ENCODE peak calls at places on chromosomes 4 and X, in five cellular contexts. One of them, this sample, is unnamed.

GRCh38 chr4:3679851-3680311 is 86.3 kb upstream of the ADRA2C start:
- DNase-seq in left lung: no peak
- DNase-seq in uterus: peak
- DNase-seq in mammary epithelial cell: no peak
- DNase-seq in hepatocyte: no peak
- DNase-seq in this sample: no peak

GRCh38 chrX:18426004-18426320 is 554 bp downstream of the CDKL5 start:
- DNase-seq in hepatocyte: no peak
- DNase-seq in uterus: no peak
- DNase-seq in mammary epithelial cell: no peak
- DNase-seq in left lung: no peak
- DNase-seq in this sample: no peak

GRCh38 chr4:143355540-143356217 is 19.0 kb downstream of the GAB1 start:
- DNase-seq in mammary epithelial cell: peak
- DNase-seq in left lung: no peak
- DNase-seq in hepatocyte: no peak
- DNase-seq in uterus: no peak
- DNase-seq in this sample: no peak

GRCh38 chrX:136200466-136200865 is 50.7 kb downstream of the MAP7D3 start:
- DNase-seq in mammary epithelial cell: peak
- DNase-seq in uterus: no peak
- DNase-seq in left lung: no peak
- DNase-seq in hepatocyte: no peak
- DNase-seq in this sample: peak

GRCh38 chrX:4655743-4656142 is 942.3 kb upstream of the PRKX start:
- DNase-seq in hepatocyte: no peak
- DNase-seq in uterus: no peak
- DNase-seq in mammary epithelial cell: peak
- DNase-seq in left lung: no peak
- DNase-seq in this sample: peak

GRCh38 chr4:10753326-10753725 is 68.8 kb upstream of the CLNK start:
- DNase-seq in mammary epithelial cell: no peak
- DNase-seq in hepatocyte: no peak
- DNase-seq in uterus: no peak
- DNase-seq in left lung: no peak
- DNase-seq in this sample: no peak

GRCh38 chr4:4521069-4521468 is 20.8 kb downstream of the STX18 start:
- DNase-seq in mammary epithelial cell: no peak
- DNase-seq in hepatocyte: no peak
- DNase-seq in left lung: no peak
- DNase-seq in uterus: no peak
- DNase-seq in this sample: no peak

GRCh38 chrX:36422368-36422767 is 502.8 kb downstream of the CFAP47 start:
- DNase-seq in mammary epithelial cell: no peak
- DNase-seq in hepatocyte: no peak
- DNase-seq in left lung: no peak
- DNase-seq in uterus: no peak
- DNase-seq in this sample: no peak

GRCh38 chr4:84632092-84632491 is 49.2 kb downstream of the CDS1 start:
- DNase-seq in left lung: no peak
- DNase-seq in mammary epithelial cell: peak
- DNase-seq in uterus: no peak
- DNase-seq in hepatocyte: no peak
- DNase-seq in this sample: no peak

GRCh38 chr4:169412046-169412445 is 141.3 kb upstream of the SH3RF1 start:
- DNase-seq in left lung: no peak
- DNase-seq in uterus: no peak
- DNase-seq in hepatocyte: no peak
- DNase-seq in mammary epithelial cell: peak
- DNase-seq in this sample: peak

GRCh38 chr4:185093573-185093972 is 49.5 kb upstream of the SLC25A4 start:
- DNase-seq in mammary epithelial cell: no peak
- DNase-seq in hepatocyte: no peak
- DNase-seq in uterus: no peak
- DNase-seq in left lung: no peak
- DNase-seq in this sample: no peak

GRCh38 chr4:3374011-3374645 is 67.6 kb upstream of the HGFAC start:
- DNase-seq in left lung: no peak
- DNase-seq in uterus: no peak
- DNase-seq in mammary epithelial cell: no peak
- DNase-seq in hepatocyte: peak
- DNase-seq in this sample: no peak

GRCh38 chrX:131063613-131064012 is 5.5 kb downstream of the ARHGAP36 start:
- DNase-seq in mammary epithelial cell: no peak
- DNase-seq in hepatocyte: no peak
- DNase-seq in left lung: no peak
- DNase-seq in uterus: no peak
- DNase-seq in this sample: no peak

GRCh38 chrX:97597954-97598353 is 714.2 kb downstream of the RPA4 start:
- DNase-seq in hepatocyte: no peak
- DNase-seq in left lung: no peak
- DNase-seq in uterus: no peak
- DNase-seq in mammary epithelial cell: no peak
- DNase-seq in this sample: no peak

GRCh38 chr4:65139998-65140397 is 530.3 kb downstream of the EPHA5 start:
- DNase-seq in mammary epithelial cell: no peak
- DNase-seq in uterus: no peak
- DNase-seq in left lung: no peak
- DNase-seq in hepatocyte: no peak
- DNase-seq in this sample: no peak

GRCh38 chr4:186570193-186570996 is 15.0 kb upstream of the MTNR1A start:
- DNase-seq in uterus: no peak
- DNase-seq in mammary epithelial cell: no peak
- DNase-seq in hepatocyte: peak
- DNase-seq in left lung: no peak
- DNase-seq in this sample: peak

GRCh38 chr4:135144498-135144897 is 942.9 kb upstream of the PABPC4L start:
- DNase-seq in uterus: no peak
- DNase-seq in mammary epithelial cell: no peak
- DNase-seq in left lung: no peak
- DNase-seq in hepatocyte: no peak
- DNase-seq in this sample: no peak

GRCh38 chr4:3291969-3292570 is 751 bp upstream of the RGS12 start:
- DNase-seq in hepatocyte: peak
- DNase-seq in left lung: peak
- DNase-seq in mammary epithelial cell: peak
- DNase-seq in uterus: peak
- DNase-seq in this sample: peak

GRCh38 chr4:104491826-104492771 is 2.6 kb downstream of the CXXC4 start:
- DNase-seq in hepatocyte: peak
- DNase-seq in mammary epithelial cell: no peak
- DNase-seq in left lung: no peak
- DNase-seq in uterus: no peak
- DNase-seq in this sample: no peak

GRCh38 chrX:49172280-49172780 is 632 bp downstream of the PLP2 start:
- DNase-seq in left lung: peak
- DNase-seq in hepatocyte: peak
- DNase-seq in uterus: peak
- DNase-seq in mammary epithelial cell: peak
- DNase-seq in this sample: peak

GRCh38 chr4:90845777-90846176 is 718.6 kb downstream of the CCSER1 start:
- DNase-seq in left lung: no peak
- DNase-seq in uterus: no peak
- DNase-seq in mammary epithelial cell: no peak
- DNase-seq in hepatocyte: no peak
- DNase-seq in this sample: no peak
- TF ChIP-seq CTCF in left lung: no peak
- TF ChIP-seq CTCF in uterus: no peak
- TF ChIP-seq CTCF in mammary epithelial cell: no peak
- TF ChIP-seq CTCF in hepatocyte: no peak
- TF ChIP-seq CTCF in this sample: no peak

GRCh38 chr4:176099314-176099713 is 33.7 kb downstream of the WDR17 start:
- DNase-seq in uterus: no peak
- DNase-seq in hepatocyte: no peak
- DNase-seq in mammary epithelial cell: no peak
- DNase-seq in left lung: no peak
- DNase-seq in this sample: no peak
- TF ChIP-seq CTCF in uterus: no peak
- TF ChIP-seq CTCF in hepatocyte: no peak
- TF ChIP-seq CTCF in mammary epithelial cell: peak
- TF ChIP-seq CTCF in left lung: no peak
- TF ChIP-seq CTCF in this sample: no peak

GRCh38 chr4:157222764-157223145 is 2.2 kb downstream of the GRIA2 start:
- DNase-seq in left lung: no peak
- DNase-seq in mammary epithelial cell: no peak
- DNase-seq in uterus: no peak
- DNase-seq in hepatocyte: no peak
- DNase-seq in this sample: no peak

GRCh38 chr4:157221426-157221894 is 932 bp downstream of the GRIA2 start:
- DNase-seq in hepatocyte: no peak
- DNase-seq in uterus: peak
- DNase-seq in left lung: no peak
- DNase-seq in mammary epithelial cell: no peak
- DNase-seq in this sample: no peak

GRCh38 chr4:157223446-157223845 is 2.9 kb downstream of the GRIA2 start:
- DNase-seq in hepatocyte: no peak
- DNase-seq in left lung: no peak
- DNase-seq in mammary epithelial cell: no peak
- DNase-seq in uterus: no peak
- DNase-seq in this sample: no peak

GRCh38 chr4:157220026-157220881 is at the start of gene GRIA2:
- DNase-seq in hepatocyte: peak
- DNase-seq in left lung: no peak
- DNase-seq in mammary epithelial cell: peak
- DNase-seq in uterus: peak
- DNase-seq in this sample: no peak

GRCh38 chr4:157221895-157222763 is 1.6 kb downstream of the GRIA2 start:
- DNase-seq in mammary epithelial cell: no peak
- DNase-seq in left lung: no peak
- DNase-seq in uterus: peak
- DNase-seq in hepatocyte: peak
- DNase-seq in this sample: no peak
- TF ChIP-seq CTCF in mammary epithelial cell: no peak
- TF ChIP-seq CTCF in left lung: no peak
- TF ChIP-seq CTCF in uterus: no peak
- TF ChIP-seq CTCF in hepatocyte: peak
- TF ChIP-seq CTCF in this sample: no peak

DNA sequence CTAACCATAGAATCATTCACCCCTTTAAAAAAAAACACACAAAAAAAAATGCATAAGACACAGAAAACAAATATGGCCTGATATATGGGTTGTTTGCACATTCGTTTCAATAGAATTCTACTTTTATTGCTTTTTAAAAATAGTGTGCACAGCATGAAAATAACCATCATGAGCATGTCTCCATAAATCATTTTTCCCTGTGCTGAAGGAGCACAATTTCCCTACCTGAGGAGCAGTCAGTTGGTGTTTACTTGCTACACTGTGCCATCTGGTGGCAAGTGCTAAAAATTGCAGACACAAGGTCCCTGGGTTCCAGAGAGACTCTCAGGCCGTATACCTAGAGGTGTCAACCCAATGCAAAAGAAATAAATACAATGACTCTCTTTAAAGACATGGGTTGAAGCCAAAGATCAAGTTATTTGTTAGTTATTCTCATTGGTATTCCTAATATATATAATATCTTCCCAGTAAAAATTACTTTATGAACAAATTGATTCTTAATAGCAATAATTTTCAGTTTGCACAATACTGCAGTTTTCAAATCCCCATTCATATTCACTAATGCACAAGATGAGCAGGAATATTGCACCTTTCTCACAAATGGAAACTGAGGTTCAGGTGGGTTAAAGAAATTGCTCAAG is 551.4 kb downstream of the IQCM start:
- DNase-seq in uterus: no peak
- DNase-seq in left lung: peak
- DNase-seq in mammary epithelial cell: peak
- DNase-seq in hepatocyte: peak
- DNase-seq in this sample: peak
- TF ChIP-seq CTCF in uterus: no peak
- TF ChIP-seq CTCF in left lung: peak
- TF ChIP-seq CTCF in mammary epithelial cell: peak
- TF ChIP-seq CTCF in hepatocyte: peak
- TF ChIP-seq CTCF in this sample: no peak

DNA sequence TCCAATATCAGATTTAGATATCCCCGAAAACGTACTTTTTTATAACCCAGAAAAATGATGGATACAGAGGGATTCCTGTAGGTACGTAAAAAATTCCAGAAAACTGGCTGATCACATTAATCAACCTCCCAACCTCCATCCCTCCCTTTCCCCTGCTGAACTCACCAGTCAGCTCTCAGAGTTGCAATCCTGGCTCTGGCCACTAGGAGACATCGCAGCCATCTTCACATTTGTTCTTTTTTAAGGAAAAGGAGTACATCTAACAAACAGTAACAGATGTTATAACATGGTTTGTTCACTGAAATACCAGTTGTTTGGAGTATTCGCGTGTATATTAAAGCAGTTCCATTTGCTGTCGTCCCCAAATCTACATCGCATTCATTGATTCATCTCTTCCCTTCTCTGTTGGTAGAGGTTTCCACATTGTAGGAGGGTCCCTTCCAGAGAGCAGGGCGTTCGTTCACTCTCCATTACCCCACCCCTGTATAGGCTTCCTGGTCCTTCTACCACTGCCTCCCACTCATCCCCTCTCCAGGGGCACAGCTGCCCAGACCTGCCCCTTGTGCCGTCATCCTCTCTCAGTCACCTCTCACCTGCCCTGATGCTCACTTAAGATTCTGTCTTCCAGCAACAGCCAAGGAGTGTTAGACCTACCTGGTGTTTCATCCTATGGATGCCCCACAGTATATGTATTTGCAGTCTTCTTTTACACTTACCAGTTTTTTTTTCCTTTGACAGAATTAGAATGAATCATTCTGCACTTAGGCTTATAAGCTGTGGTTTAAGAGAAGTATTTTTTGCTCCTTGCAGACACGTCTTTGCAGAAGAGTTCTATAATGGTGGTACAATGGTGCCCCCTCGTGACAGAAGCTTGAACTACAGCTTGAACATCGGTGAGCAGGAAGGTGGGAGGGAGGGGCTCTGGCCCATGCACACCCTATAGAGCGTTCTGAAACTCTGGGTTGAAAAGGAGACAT is 36.8 kb upstream of the RAB40AL start:
- DNase-seq in uterus: peak
- DNase-seq in left lung: peak
- DNase-seq in hepatocyte: peak
- DNase-seq in mammary epithelial cell: peak
- DNase-seq in this sample: peak
- TF ChIP-seq CTCF in uterus: peak
- TF ChIP-seq CTCF in left lung: peak
- TF ChIP-seq CTCF in hepatocyte: peak
- TF ChIP-seq CTCF in mammary epithelial cell: peak
- TF ChIP-seq CTCF in this sample: peak

GRCh38 chrX:73855546-73855945 is 292.5 kb downstream of the CHIC1 start:
- DNase-seq in hepatocyte: peak
- DNase-seq in left lung: peak
- DNase-seq in uterus: peak
- DNase-seq in mammary epithelial cell: peak
- DNase-seq in this sample: peak
- TF ChIP-seq CTCF in hepatocyte: peak
- TF ChIP-seq CTCF in left lung: peak
- TF ChIP-seq CTCF in uterus: peak
- TF ChIP-seq CTCF in mammary epithelial cell: peak
- TF ChIP-seq CTCF in this sample: peak